ENCODE peak calls at places on chromosomes 1 and 21, in four cellular contexts. X is mucosa of gallbladder, M is neural crest cell, A is BE2C. D is an unnamed sample.

GRCh38 chr21:36441715-36442114 is 38.2 kb downstream of the CLDN14 start:
- DNase-seq in X (no peak), M (no peak), A (no peak), D (no peak)

GRCh38 chr1:180182721-180183311 is 28.1 kb downstream of the QSOX1 start:
- DNase-seq in X (no peak), M (no peak), A (no peak), D (no peak)

GRCh38 chr1:155801149-155801548 is 55.9 kb downstream of the GON4L start:
- DNase-seq in X (no peak), M (no peak), A (no peak), D (peak; percentile 36)

GRCh38 chr1:40379785-40380452 is 6.4 kb downstream of the SMAP2 start:
- DNase-seq in X (no peak), M (no peak), A (no peak), D (peak; percentile 75)

GRCh38 chr1:18316764-18317163 is 164.0 kb upstream of the KLHDC7A start:
- DNase-seq in X (peak; percentile 84), M (no peak), A (no peak), D (no peak)

GRCh38 chr1:220235462-220235861 is 36.8 kb downstream of the RAB3GAP2 start:
- DNase-seq in X (no peak), M (no peak), A (no peak), D (no peak)

GRCh38 chr1:113041569-113042335 is 31.2 kb upstream of the LRIG2 start:
- DNase-seq in X (no peak), M (no peak), A (no peak), D (peak; percentile 74)

GRCh38 chr1:165185161-165185889 is 171.2 kb downstream of the LMX1A start:
- DNase-seq in X (no peak), M (no peak), A (no peak), D (no peak)

GRCh38 chr1:41666991-41667631 is 182.6 kb upstream of the EDN2 start:
- DNase-seq in X (no peak), M (no peak), A (no peak), D (no peak)

GRCh38 chr1:51551081-51551480 is 32.0 kb upstream of the EPS15 start:
- DNase-seq in X (no peak), M (no peak), A (no peak), D (no peak)

GRCh38 chr1:202143768-202144509 is 598 bp downstream of the ARL8A start:
- DNase-seq in X (no peak), M (peak; percentile 34), A (no peak), D (peak; percentile 25)

GRCh38 chr1:181469829-181470228 is 13.5 kb upstream of the CACNA1E start:
- DNase-seq in X (peak; percentile 44), M (no peak), A (no peak), D (peak; percentile 89)

GRCh38 chr1:208268541-208269337 is 24.6 kb upstream of the PLXNA2 start:
- DNase-seq in X (no peak), M (no peak), A (no peak), D (no peak)

GRCh38 chr1:12631571-12631970 is 12.3 kb upstream of the AADACL4 start:
- DNase-seq in X (no peak), M (no peak), A (no peak), D (no peak)

GRCh38 chr1:21552715-21553114 is 43.5 kb downstream of the ALPL start:
- DNase-seq in X (no peak), M (no peak), A (no peak), D (peak; percentile 96)

GRCh38 chr1:58699011-58699762 is 675 bp downstream of the MYSM1 start:
- DNase-seq in X (no peak), M (no peak), A (peak; percentile 3), D (peak; percentile 22)

GRCh38 chr1:43444827-43445225 is 8.9 kb downstream of the HYI start:
- DNase-seq in X (no peak), M (no peak), A (no peak), D (peak; percentile 14)

GRCh38 chr21:27622636-27623035 is 655.7 kb upstream of the ADAMTS5 start:
- DNase-seq in X (no peak), M (no peak), A (no peak), D (peak; percentile 20)

GRCh38 chr1:155514582-155515187 is 47.9 kb downstream of the ASH1L start:
- DNase-seq in X (no peak), M (no peak), A (no peak), D (no peak)

GRCh38 chr1:152960452-152961044 is 9.9 kb upstream of the SPRR4 start:
- DNase-seq in X (no peak), M (no peak), A (no peak), D (no peak)

GRCh38 chr1:14954930-14955329 is 198.6 kb upstream of the TMEM51 start:
- DNase-seq in X (no peak), M (no peak), A (no peak), D (no peak)

GRCh38 chr21:43934116-43934515 is 69.1 kb downstream of the AGPAT3 start:
- DNase-seq in X (no peak), M (no peak), A (no peak), D (no peak)

GRCh38 chr1:180507826-180508724 is 5.7 kb upstream of the ACBD6 start:
- DNase-seq in X (no peak), M (no peak), A (no peak), D (peak; percentile 55)

GRCh38 chr1:167276969-167277368 is 56.3 kb downstream of the POU2F1 start:
- DNase-seq in X (no peak), M (no peak), A (no peak), D (no peak)

GRCh38 chr1:21216835-21217811 is 40.4 kb upstream of the EIF4G3 start:
- DNase-seq in X (peak; percentile 47), M (peak; percentile 54), A (peak; percentile 49), D (peak; percentile 53)

GRCh38 chr1:24893431-24893830 is 36.6 kb downstream of the RUNX3 start:
- DNase-seq in X (no peak), M (no peak), A (no peak), D (no peak)

GRCh38 chr1:200628223-200628868 is 7.8 kb upstream of the KIF14 start:
- DNase-seq in X (no peak), M (no peak), A (no peak), D (no peak)

GRCh38 chr1:63829349-63830327 is 55.8 kb downstream of the ROR1 start:
- DNase-seq in X (peak; percentile 26), M (no peak), A (no peak), D (peak; percentile 74)

GRCh38 chr1:61082336-61083013 is at the start of gene NFIA:
- DNase-seq in X (peak; percentile 66), M (peak; percentile 26), A (peak; percentile 58), D (peak; percentile 79)

GRCh38 chr21:29342394-29342957 is 43.8 kb downstream of the BACH1 start:
- DNase-seq in X (peak; percentile 16), M (no peak), A (no peak), D (peak; percentile 96)

GRCh38 chr1:178528219-178528962 is 15.5 kb downstream of the TEX35 start:
- DNase-seq in X (no peak), M (no peak), A (no peak), D (no peak)